ENCODE peak calls at places on chromosomes 12 and 14, in seven cellular contexts. A is fibroblast of mammary gland; U is cardiac fibroblast; W is astrocyte of the spinal cord; T is SK-N-SH; M is effector memory CD4-positive, alpha-beta T cell; Q is lower leg skin. D is an unnamed sample.

GRCh38 chr14:92728781-92729364 is 19.6 kb downstream of the LGMN start:
- DNase-seq in A (peak), U (peak), W (peak), T (no peak), M (no peak), Q (peak), D (no peak)

GRCh38 chr14:60315181-60315580 is 66.2 kb downstream of the PPM1A start:
- DNase-seq in A (no peak), U (no peak), W (no peak), T (no peak), M (no peak), Q (no peak), D (no peak)

GRCh38 chr12:106135075-106135474 is 3.7 kb downstream of the NUAK1 start:
- DNase-seq in A (no peak), U (peak), W (peak), T (no peak), M (no peak), Q (no peak), D (no peak)

GRCh38 chr12:107645630-107646333 is 39.8 kb upstream of the PWP1 start:
- DNase-seq in A (no peak), U (no peak), W (peak), T (peak), M (no peak), Q (no peak), D (peak)

GRCh38 chr14:49931523-49931922 is 38.6 kb downstream of the ARF6 start:
- DNase-seq in A (no peak), U (no peak), W (no peak), T (no peak), M (no peak), Q (no peak), D (no peak)

GRCh38 chr12:108905725-108906124 is 25.8 kb downstream of the DAO start:
- DNase-seq in A (no peak), U (no peak), W (no peak), T (no peak), M (no peak), Q (no peak), D (no peak)

GRCh38 chr12:26276709-26277108 is 81.3 kb downstream of the SSPN start:
- DNase-seq in A (peak), U (peak), W (no peak), T (no peak), M (no peak), Q (no peak), D (no peak)

GRCh38 chr14:76904100-76904739 is 78.0 kb downstream of the LRRC74A start:
- DNase-seq in A (peak), U (peak), W (peak), T (peak), M (no peak), Q (no peak), D (no peak)

GRCh38 chr14:71209888-71210287 is 302.6 kb downstream of the PCNX1 start:
- DNase-seq in A (no peak), U (no peak), W (no peak), T (no peak), M (no peak), Q (no peak), D (no peak)

GRCh38 chr14:92397140-92397815 is 74.3 kb downstream of the SLC24A4 start:
- DNase-seq in A (peak), U (peak), W (peak), T (no peak), M (no peak), Q (no peak), D (no peak)

GRCh38 chr14:101961011-101961721 is 3.2 kb upstream of the DYNC1H1 start:
- DNase-seq in A (peak), U (peak), W (peak), T (peak), M (peak), Q (peak), D (peak)

GRCh38 chr14:101865288-101865687 is 99.1 kb upstream of the DYNC1H1 start:
- DNase-seq in A (no peak), U (no peak), W (no peak), T (no peak), M (no peak), Q (no peak), D (no peak)

GRCh38 chr12:7460375-7461259 is 16.7 kb upstream of the CD163L1 start:
- DNase-seq in A (peak), U (peak), W (peak), T (peak), M (peak), Q (peak), D (peak)

GRCh38 chr14:93332032-93332852 is 594 bp downstream of the BTBD7 start:
- DNase-seq in A (peak), U (peak), W (peak), T (peak), M (no peak), Q (peak), D (peak)

GRCh38 chr12:4978737-4979136 is 64.9 kb upstream of the KCNA5 start:
- DNase-seq in A (no peak), U (no peak), W (no peak), T (no peak), M (no peak), Q (no peak), D (no peak)

GRCh38 chr12:89067436-89067835 is 284.9 kb downstream of the DUSP6 start:
- DNase-seq in A (peak), U (peak), W (peak), T (no peak), M (no peak), Q (no peak), D (no peak)

GRCh38 chr14:83816755-83817154 is 1713.2 kb upstream of the FLRT2 start:
- DNase-seq in A (no peak), U (no peak), W (no peak), T (no peak), M (no peak), Q (no peak), D (no peak)

GRCh38 chr12:102612008-102612407 is 131.6 kb upstream of the IGF1 start:
- DNase-seq in A (no peak), U (no peak), W (no peak), T (no peak), M (no peak), Q (no peak), D (no peak)

GRCh38 chr14:22407033-22407432 is 182.0 kb downstream of the DAD1 start:
- DNase-seq in A (no peak), U (no peak), W (no peak), T (no peak), M (no peak), Q (no peak), D (no peak)

GRCh38 chr14:33598582-33598981 is 352.3 kb downstream of the EGLN3 start:
- DNase-seq in A (no peak), U (no peak), W (no peak), T (peak), M (no peak), Q (no peak), D (no peak)

GRCh38 chr14:59511916-59512530 is 27.7 kb downstream of the JKAMP start:
- DNase-seq in A (no peak), U (peak), W (no peak), T (peak), M (no peak), Q (no peak), D (peak)

GRCh38 chr14:98114122-98114895 is 1157.7 kb downstream of the BCL11B start:
- DNase-seq in A (no peak), U (no peak), W (peak), T (no peak), M (no peak), Q (no peak), D (no peak)

GRCh38 chr14:89418452-89418851 is 1.4 kb upstream of the FOXN3 start:
- DNase-seq in A (peak), U (no peak), W (no peak), T (peak), M (no peak), Q (peak), D (peak)

GRCh38 chr14:89509891-89510290 is 92.9 kb upstream of the FOXN3 start:
- DNase-seq in A (peak), U (peak), W (peak), T (no peak), M (no peak), Q (no peak), D (no peak)

GRCh38 chr12:120235369-120236123 is 30.0 kb downstream of the PXN start:
- DNase-seq in A (peak), U (peak), W (no peak), T (no peak), M (no peak), Q (no peak), D (no peak)

GRCh38 chr14:70020350-70021170 is 141.3 kb downstream of the SMOC1 start:
- DNase-seq in A (peak), U (no peak), W (no peak), T (no peak), M (no peak), Q (no peak), D (no peak)

GRCh38 chr12:122067966-122068365 is 10.6 kb upstream of the MLXIP start:
- DNase-seq in A (peak), U (peak), W (peak), T (no peak), M (no peak), Q (no peak), D (no peak)

GRCh38 chr12:531951-532585 is 72.3 kb downstream of the B4GALNT3 start:
- DNase-seq in A (no peak), U (peak), W (no peak), T (no peak), M (no peak), Q (no peak), D (no peak)

GRCh38 chr14:105350450-105351244 is 36.1 kb downstream of the PACS2 start:
- DNase-seq in A (no peak), U (no peak), W (no peak), T (no peak), M (no peak), Q (no peak), D (peak)

GRCh38 chr12:1375323-1375722 is 219.1 kb downstream of the FBXL14 start:
- DNase-seq in A (no peak), U (no peak), W (no peak), T (no peak), M (no peak), Q (no peak), D (no peak)

GRCh38 chr12:1630081-1630826 is 1.2 kb downstream of the WNT5B start:
- DNase-seq in A (peak), U (peak), W (peak), T (peak), M (no peak), Q (peak), D (peak)

GRCh38 chr12:123971770-123972447 is 722 bp downstream of the CCDC92 start:
- DNase-seq in A (peak), U (no peak), W (peak), T (peak), M (peak), Q (peak), D (peak)

GRCh38 chr14:68373847-68374582 is 418.9 kb downstream of the ZFP36L1 start:
- DNase-seq in A (no peak), U (no peak), W (no peak), T (no peak), M (no peak), Q (no peak), D (no peak)

GRCh38 chr14:54364555-54365415 is 32.0 kb upstream of the CDKN3 start:
- DNase-seq in A (peak), U (peak), W (peak), T (no peak), M (no peak), Q (peak), D (no peak)

GRCh38 chr14:81122326-81122725 is 98.4 kb downstream of the GTF2A1 start:
- DNase-seq in A (no peak), U (no peak), W (no peak), T (no peak), M (no peak), Q (no peak), D (no peak)

GRCh38 chr12:80170915-80171314 is 71.6 kb downstream of the OTOGL start:
- DNase-seq in A (no peak), U (no peak), W (no peak), T (no peak), M (no peak), Q (no peak), D (no peak)

GRCh38 chr14:41925409-41925808 is 318.7 kb downstream of the LRFN5 start:
- DNase-seq in A (peak), U (peak), W (peak), T (no peak), M (no peak), Q (no peak), D (no peak)

GRCh38 chr12:48016373-48017020 is 12.2 kb upstream of the COL2A1 start:
- DNase-seq in A (no peak), U (no peak), W (no peak), T (no peak), M (no peak), Q (no peak), D (no peak)

GRCh38 chr12:15662303-15662980 is 126.7 kb downstream of the EPS8 start:
- DNase-seq in A (peak), U (peak), W (peak), T (no peak), M (no peak), Q (no peak), D (no peak)
- H3K4me3 ChIP-seq in A (no peak), U (no peak), W (no peak), T (no peak), M (no peak), Q (no peak), D (no peak)

DNA sequence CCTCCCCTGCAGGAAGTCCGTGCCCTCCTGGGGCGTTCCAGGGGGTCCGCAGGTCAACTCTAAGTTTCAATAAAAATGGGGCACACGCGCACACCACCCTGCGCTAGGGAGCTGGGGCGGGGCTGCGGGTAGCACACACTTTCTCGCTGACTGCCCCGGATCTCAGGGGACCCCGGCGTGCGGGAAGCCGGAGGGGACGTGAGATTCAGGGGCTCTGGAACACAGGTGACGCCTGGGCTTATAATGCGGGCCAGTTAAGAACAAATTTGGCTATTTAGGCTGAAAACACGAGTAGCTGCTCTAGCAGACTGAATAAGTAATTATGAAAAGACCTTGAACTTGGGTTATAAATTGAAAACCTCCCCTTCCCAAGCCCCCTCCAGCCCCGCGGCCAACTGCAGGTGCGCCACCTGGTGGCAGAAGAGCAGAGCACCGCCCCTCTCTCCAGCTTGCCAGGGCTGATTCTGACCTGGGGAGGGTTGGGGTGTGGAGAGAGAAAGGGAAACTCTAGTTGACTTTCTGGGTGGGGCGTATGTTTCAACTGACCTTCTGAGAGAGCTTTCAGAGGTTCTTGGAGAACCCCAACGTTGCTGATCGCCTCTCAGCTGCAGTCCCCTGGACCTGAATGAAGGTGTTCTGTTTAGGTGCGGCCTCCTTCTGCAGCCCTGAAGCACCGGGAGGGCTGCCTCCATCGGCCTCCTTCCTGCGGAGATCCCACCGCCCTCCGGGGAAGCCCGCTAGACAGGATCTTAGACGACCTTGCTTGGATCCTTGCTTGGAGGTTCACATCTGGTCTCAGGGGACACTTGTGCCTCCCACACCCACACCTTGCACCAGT is 118.4 kb upstream of the EVL start:
- DNase-seq in A (no peak), U (peak), W (no peak), T (peak), M (peak), Q (no peak), D (peak)
- H3K4me3 ChIP-seq in A (no peak), U (no peak), W (no peak), T (peak), M (peak), Q (no peak), D (peak)

DNA sequence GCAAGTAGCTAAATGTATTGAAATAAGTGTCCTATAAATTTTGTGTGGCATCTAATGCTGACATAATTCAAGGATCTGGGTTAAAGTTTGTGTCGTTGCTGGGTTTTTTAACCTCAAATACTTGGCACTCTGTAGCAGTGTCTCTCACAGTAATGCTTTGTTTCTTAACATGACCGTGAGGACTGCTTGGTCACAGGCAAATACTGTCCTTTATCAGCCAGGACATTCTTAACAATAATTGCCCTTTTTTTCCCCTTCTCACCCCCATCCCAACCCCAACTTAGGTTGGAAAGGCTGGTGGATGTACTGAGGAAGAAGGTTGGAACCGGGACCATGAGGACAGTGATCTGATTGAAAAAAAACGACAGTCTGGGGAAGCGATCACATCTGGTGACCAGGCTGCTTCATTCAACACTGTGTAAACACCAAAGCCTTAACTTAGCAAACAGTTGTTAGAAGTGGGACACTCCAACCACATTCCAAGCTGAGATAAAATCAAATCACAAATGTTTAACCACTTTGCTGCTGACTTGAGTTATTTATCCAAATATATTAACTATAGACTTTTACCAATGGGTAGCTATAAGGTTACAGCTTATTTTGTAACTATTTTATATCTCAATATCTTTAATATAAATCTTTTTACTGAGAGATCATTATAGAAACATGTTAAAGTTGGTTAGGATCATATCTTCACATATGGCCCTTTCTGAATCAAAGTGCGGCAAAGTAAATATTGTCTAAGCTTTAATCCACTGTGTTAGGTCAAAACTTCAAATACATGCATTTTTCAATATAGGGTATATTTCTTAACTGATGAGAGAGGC is 48.2 kb downstream of the FOXA1 start:
- DNase-seq in A (peak), U (no peak), W (peak), T (no peak), M (no peak), Q (no peak), D (no peak)
- H3K4me3 ChIP-seq in A (no peak), U (no peak), W (no peak), T (no peak), M (no peak), Q (no peak), D (no peak)

DNA sequence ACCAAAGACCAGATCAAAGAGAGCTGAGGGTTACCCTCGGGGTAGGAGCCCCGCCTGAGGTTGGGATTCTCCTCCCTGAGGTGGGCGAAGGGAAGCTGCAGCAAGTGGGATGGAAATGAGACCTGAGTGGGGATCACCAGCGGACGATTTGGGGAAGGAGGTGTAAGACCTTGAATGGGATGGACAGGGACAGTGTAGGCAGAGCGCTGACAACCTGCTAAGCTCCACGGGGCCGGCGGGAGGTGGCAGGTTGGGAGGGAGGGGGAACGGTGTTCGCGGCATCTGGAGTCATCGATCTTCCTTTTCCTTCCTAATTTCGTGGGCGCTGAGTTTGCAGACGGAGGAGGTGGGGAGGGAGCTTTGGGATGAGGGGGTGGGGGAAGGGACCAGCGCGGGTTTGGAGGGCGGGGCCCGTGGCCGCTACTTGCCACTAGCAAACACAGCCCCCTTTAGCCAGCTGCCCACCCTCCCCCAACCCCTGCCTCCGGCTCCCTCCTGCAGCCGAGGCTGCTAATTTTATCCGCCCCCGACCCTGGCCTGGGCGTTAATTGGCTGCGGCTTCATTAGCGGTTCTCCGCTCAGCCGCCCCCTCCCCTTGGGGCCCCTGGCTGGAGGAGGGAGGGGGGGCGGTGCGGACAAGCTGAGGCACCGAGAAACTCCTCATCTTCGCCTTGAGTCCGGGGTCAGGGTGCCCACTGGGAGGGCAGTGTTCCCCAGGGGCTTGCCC is 2.8 kb upstream of the SHMT2 start:
- DNase-seq in A (no peak), U (no peak), W (no peak), T (no peak), M (no peak), Q (no peak), D (no peak)
- H3K4me3 ChIP-seq in A (peak), U (no peak), W (no peak), T (no peak), M (no peak), Q (no peak), D (no peak)

DNA sequence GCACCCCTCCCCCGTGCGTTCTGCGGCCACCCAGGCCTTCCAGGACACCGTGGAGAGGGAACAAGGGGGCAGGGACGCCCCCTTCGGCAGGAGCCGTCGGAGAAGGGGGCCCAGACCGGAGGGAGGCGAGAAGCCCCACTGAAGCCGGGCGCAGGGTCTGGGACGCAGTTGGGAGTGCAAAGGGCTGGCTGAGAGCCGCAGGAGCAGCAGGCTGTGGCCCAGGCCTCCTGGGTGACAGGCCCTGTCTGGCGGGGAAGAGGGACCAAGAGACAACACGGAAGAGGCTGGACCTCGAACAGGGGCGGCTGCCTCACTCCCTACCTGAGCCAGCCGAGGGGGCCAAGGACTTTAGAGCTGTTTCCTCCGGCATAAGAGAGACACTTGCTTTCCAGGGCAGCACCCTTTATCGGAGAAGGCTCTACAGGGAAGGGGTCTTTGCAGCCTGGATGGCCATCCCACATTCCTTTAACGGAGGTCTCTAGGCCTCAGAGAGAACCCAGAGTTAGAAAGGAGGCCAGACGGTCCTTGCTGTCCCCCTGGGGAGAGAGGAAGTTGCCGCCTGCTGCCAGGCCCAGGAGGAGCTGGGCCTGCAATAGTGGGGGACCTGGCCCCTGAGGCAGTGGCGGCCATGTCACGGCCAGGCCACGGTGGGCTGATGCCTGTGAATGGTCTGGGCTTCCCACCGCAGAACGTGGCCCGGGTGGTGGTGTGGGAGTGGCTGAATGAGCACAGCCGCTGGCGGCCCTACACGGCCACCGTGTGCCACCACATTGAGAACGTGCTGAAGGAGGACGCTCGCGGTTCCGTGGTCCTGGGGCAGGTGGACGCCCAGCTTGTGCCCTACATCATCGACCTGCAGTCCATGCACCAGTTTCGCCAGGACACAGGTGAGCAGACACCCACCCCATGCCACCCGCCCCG is 1.3 kb downstream of the DTX1 start:
- DNase-seq in A (no peak), U (no peak), W (no peak), T (no peak), M (no peak), Q (no peak), D (no peak)
- H3K4me3 ChIP-seq in A (no peak), U (no peak), W (no peak), T (no peak), M (peak), Q (no peak), D (no peak)

GRCh38 chr12:60290532-60290931 is 694.7 kb downstream of the SLC16A7 start:
- DNase-seq in A (no peak), U (no peak), W (no peak), T (no peak), M (no peak), Q (no peak), D (no peak)
- H3K4me3 ChIP-seq in A (no peak), U (no peak), W (no peak), T (no peak), M (no peak), Q (no peak), D (no peak)

D was measured in BE2C.